ENCODE peak calls at places on chromosomes 12 and 14, in nine cellular contexts. N, F, K, T, W, D, A, Q and L are unnamed samples.

GRCh38 chr12:107622005-107622404 is 63.6 kb upstream of the PWP1 start:
- DNase-seq in N (peak), F (no peak), K (no peak), T (no peak), W (no peak), D (no peak), A (no peak), Q (no peak), L (no peak)

GRCh38 chr12:124910561-124911478 is 3.6 kb downstream of the UBC start:
- DNase-seq in N (no peak), F (no peak), K (no peak), T (peak), W (no peak), D (no peak), A (no peak), Q (no peak), L (no peak)

GRCh38 chr14:23321572-23322547 is 603 bp downstream of the PABPN1 start:
- DNase-seq in N (no peak), F (peak), K (no peak), T (peak), W (peak), D (no peak), A (no peak), Q (no peak), L (no peak)

GRCh38 chr14:101557811-101558738 is 3.2 kb upstream of the DIO3 start:
- DNase-seq in N (no peak), F (no peak), K (no peak), T (no peak), W (peak), D (no peak), A (no peak), Q (no peak), L (no peak)

GRCh38 chr14:45267084-45267483 is 14.1 kb upstream of the MIS18BP1 start:
- DNase-seq in N (no peak), F (peak), K (no peak), T (no peak), W (no peak), D (no peak), A (no peak), Q (no peak), L (no peak)

GRCh38 chr12:103635419-103635818 is 48.3 kb downstream of the STAB2 start:
- DNase-seq in N (no peak), F (no peak), K (no peak), T (no peak), W (no peak), D (no peak), A (no peak), Q (no peak), L (no peak)

GRCh38 chr12:129193263-129193871 is 340.1 kb downstream of the GLT1D1 start:
- DNase-seq in N (peak), F (no peak), K (no peak), T (no peak), W (no peak), D (no peak), A (no peak), Q (no peak), L (no peak)

GRCh38 chr12:47362131-47362686 is 282.4 kb upstream of the AMIGO2 start:
- DNase-seq in N (no peak), F (no peak), K (no peak), T (no peak), W (no peak), D (no peak), A (no peak), Q (no peak), L (no peak)

GRCh38 chr12:106205208-106206069 is 42.4 kb downstream of the CKAP4 start:
- DNase-seq in N (peak), F (peak), K (no peak), T (peak), W (peak), D (no peak), A (no peak), Q (no peak), L (no peak)

GRCh38 chr14:76022991-76023390 is 37.4 kb downstream of the IFT43 start:
- DNase-seq in N (no peak), F (no peak), K (no peak), T (peak), W (no peak), D (no peak), A (no peak), Q (no peak), L (no peak)

GRCh38 chr12:52952082-52952801 is 3.3 kb downstream of the KRT18 start:
- DNase-seq in N (no peak), F (no peak), K (no peak), T (no peak), W (no peak), D (no peak), A (no peak), Q (no peak), L (no peak)

GRCh38 chr14:55152052-55152753 is 23.2 kb downstream of the LGALS3 start:
- DNase-seq in N (no peak), F (no peak), K (no peak), T (no peak), W (no peak), D (no peak), A (no peak), Q (no peak), L (no peak)

GRCh38 chr14:59897757-59898383 is 22.1 kb upstream of the LRRC9 start:
- DNase-seq in N (peak), F (no peak), K (no peak), T (peak), W (no peak), D (peak), A (no peak), Q (no peak), L (no peak)

GRCh38 chr14:102544745-102545460 is 35.3 kb upstream of the ANKRD9 start:
- DNase-seq in N (no peak), F (no peak), K (no peak), T (no peak), W (no peak), D (no peak), A (no peak), Q (no peak), L (peak)

GRCh38 chr12:41932028-41932427 is 212.6 kb downstream of the GXYLT1 start:
- DNase-seq in N (no peak), F (no peak), K (no peak), T (no peak), W (no peak), D (no peak), A (no peak), Q (no peak), L (no peak)

GRCh38 chr14:45198551-45198950 is 54.5 kb downstream of the MIS18BP1 start:
- DNase-seq in N (no peak), F (no peak), K (no peak), T (peak), W (no peak), D (peak), A (no peak), Q (no peak), L (no peak)

GRCh38 chr12:31732926-31733548 is 4.2 kb upstream of the AMN1 start:
- DNase-seq in N (peak), F (no peak), K (no peak), T (peak), W (no peak), D (peak), A (no peak), Q (no peak), L (no peak)

GRCh38 chr14:56342419-56342901 is 224.2 kb downstream of the PELI2 start:
- DNase-seq in N (no peak), F (no peak), K (no peak), T (no peak), W (no peak), D (peak), A (no peak), Q (no peak), L (no peak)

GRCh38 chr14:74429221-74429691 is 3.2 kb upstream of the SYNDIG1L start:
- DNase-seq in N (peak), F (no peak), K (no peak), T (no peak), W (no peak), D (no peak), A (no peak), Q (no peak), L (no peak)

GRCh38 chr14:103185051-103186027 is 62.1 kb downstream of the TNFAIP2 start:
- DNase-seq in N (no peak), F (no peak), K (no peak), T (peak), W (no peak), D (peak), A (no peak), Q (no peak), L (no peak)

GRCh38 chr14:93078830-93079229 is 36.9 kb downstream of the ITPK1 start:
- DNase-seq in N (no peak), F (no peak), K (no peak), T (no peak), W (no peak), D (no peak), A (no peak), Q (no peak), L (no peak)

GRCh38 chr14:62768753-62769152 is 276.5 kb downstream of the KCNH5 start:
- DNase-seq in N (no peak), F (no peak), K (no peak), T (no peak), W (no peak), D (no peak), A (no peak), Q (no peak), L (no peak)

GRCh38 chr12:49979061-49979586 is 6.4 kb downstream of the AQP6 start:
- DNase-seq in N (no peak), F (no peak), K (no peak), T (no peak), W (no peak), D (no peak), A (no peak), Q (no peak), L (no peak)

GRCh38 chr12:27732281-27732680 is 21.6 kb downstream of the MRPS35 start:
- DNase-seq in N (peak), F (no peak), K (no peak), T (peak), W (no peak), D (no peak), A (no peak), Q (no peak), L (no peak)

GRCh38 chr14:77641534-77642341 is 25.3 kb upstream of the SPTLC2 start:
- DNase-seq in N (no peak), F (peak), K (no peak), T (no peak), W (peak), D (no peak), A (no peak), Q (no peak), L (peak)

GRCh38 chr14:71682337-71682736 is 249.9 kb upstream of the RGS6 start:
- DNase-seq in N (no peak), F (no peak), K (no peak), T (no peak), W (no peak), D (no peak), A (no peak), Q (no peak), L (no peak)

GRCh38 chr12:68406134-68406576 is 74.0 kb upstream of the MDM1 start:
- DNase-seq in N (peak), F (peak), K (peak), T (peak), W (peak), D (peak), A (no peak), Q (peak), L (no peak)
- TF ChIP-seq CTCF in N (peak), F (no peak), K (peak), T (peak), W (peak), D (peak), A (peak), Q (no peak), L (no peak)

DNA sequence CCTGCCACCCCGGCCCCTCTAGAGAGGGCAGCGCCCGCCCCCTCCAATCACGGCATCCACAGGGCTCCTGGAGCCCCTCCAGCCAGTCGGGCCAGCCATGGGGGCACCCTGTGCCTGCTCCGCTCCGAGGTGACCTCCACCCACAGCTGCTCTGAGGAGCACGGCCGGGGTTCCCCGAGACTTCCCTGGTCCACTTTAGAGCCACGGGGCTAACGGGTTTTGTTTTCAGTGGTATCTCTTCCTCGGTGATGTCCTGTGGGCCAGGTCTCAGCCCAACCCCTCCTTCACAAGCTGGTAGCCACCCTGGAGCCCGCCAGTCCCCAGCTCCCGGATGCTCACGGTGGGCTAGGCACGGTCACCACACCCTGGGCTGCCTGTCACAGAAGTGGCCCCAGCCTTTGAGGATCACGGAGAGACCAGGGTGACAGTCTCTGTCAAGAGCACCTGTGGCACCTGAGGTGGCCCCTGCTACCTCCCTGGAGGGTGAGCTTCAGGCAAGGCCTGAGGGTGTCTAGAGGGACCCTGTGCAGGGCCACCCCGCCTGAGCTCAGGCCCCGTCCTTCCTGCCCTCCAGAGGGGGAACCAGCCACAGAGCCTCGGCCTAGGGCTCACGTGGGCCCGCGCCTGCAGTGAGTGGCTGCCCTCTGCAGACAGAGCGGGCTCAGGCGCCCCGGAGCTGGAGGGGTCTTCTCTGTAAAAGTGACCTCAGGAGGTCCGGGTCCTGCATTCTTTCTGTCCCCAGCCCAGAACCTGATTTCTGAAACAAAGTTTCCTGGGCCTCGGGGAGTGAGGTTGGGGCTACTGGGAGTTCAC is 146.0 kb upstream of the C14orf180 start:
- DNase-seq in N (peak), F (no peak), K (no peak), T (no peak), W (no peak), D (no peak), A (peak), Q (peak), L (no peak)
- TF ChIP-seq CTCF in N (no peak), F (no peak), K (no peak), T (no peak), W (no peak), D (no peak), A (no peak), Q (no peak), L (no peak)

DNA sequence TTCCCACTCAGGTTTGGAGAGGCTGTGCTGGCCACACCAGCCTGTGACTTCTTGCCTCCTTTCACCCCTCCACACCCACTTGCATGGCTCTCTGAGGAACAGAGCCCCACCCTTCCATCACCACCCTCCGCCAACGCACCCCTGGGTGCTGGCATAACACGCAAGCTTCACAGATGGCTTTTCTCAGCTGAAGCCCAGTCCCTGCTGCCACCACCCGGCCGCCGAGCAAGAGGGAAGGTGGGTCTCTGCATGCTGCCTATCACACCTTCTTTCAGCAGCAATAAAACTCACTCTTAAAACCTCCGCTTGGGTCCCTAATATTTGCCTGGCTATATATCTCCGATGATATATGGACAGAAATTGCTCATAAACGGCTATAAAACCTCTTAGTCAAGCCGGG is 41.6 kb downstream of the SMUG1 start:
- DNase-seq in N (no peak), F (no peak), K (no peak), T (no peak), W (no peak), D (no peak), A (no peak), Q (no peak), L (no peak)
- TF ChIP-seq CTCF in N (no peak), F (no peak), K (peak), T (no peak), W (no peak), D (no peak), A (no peak), Q (no peak), L (no peak)

GRCh38 chr12:76556373-76556772 is 3.2 kb downstream of the OSBPL8 start:
- DNase-seq in N (no peak), F (no peak), K (no peak), T (no peak), W (no peak), D (no peak), A (no peak), Q (no peak), L (no peak)
- TF ChIP-seq CTCF in N (no peak), F (no peak), K (no peak), T (no peak), W (no peak), D (no peak), A (no peak), Q (no peak), L (no peak)

GRCh38 chr12:122965851-122966742 is at the start of gene ABCB9:
- DNase-seq in N (peak), F (peak), K (peak), T (peak), W (peak), D (peak), A (peak), Q (peak), L (peak)
- TF ChIP-seq CTCF in N (no peak), F (no peak), K (no peak), T (no peak), W (no peak), D (no peak), A (no peak), Q (no peak), L (no peak)

GRCh38 chr14:99273025-99273723 is 1.2 kb upstream of the BCL11B start:
- DNase-seq in N (peak), F (no peak), K (no peak), T (peak), W (no peak), D (no peak), A (no peak), Q (no peak), L (no peak)

GRCh38 chr14:99273724-99274345 is 1.8 kb upstream of the BCL11B start:
- DNase-seq in N (no peak), F (no peak), K (no peak), T (peak), W (no peak), D (no peak), A (no peak), Q (no peak), L (no peak)

GRCh38 chr14:99276482-99276881 is 4.5 kb upstream of the BCL11B start:
- DNase-seq in N (no peak), F (no peak), K (no peak), T (no peak), W (no peak), D (no peak), A (no peak), Q (no peak), L (no peak)

GRCh38 chr14:99275222-99275584 is 3.2 kb upstream of the BCL11B start:
- DNase-seq in N (no peak), F (no peak), K (no peak), T (no peak), W (no peak), D (no peak), A (no peak), Q (no peak), L (no peak)

DNA sequence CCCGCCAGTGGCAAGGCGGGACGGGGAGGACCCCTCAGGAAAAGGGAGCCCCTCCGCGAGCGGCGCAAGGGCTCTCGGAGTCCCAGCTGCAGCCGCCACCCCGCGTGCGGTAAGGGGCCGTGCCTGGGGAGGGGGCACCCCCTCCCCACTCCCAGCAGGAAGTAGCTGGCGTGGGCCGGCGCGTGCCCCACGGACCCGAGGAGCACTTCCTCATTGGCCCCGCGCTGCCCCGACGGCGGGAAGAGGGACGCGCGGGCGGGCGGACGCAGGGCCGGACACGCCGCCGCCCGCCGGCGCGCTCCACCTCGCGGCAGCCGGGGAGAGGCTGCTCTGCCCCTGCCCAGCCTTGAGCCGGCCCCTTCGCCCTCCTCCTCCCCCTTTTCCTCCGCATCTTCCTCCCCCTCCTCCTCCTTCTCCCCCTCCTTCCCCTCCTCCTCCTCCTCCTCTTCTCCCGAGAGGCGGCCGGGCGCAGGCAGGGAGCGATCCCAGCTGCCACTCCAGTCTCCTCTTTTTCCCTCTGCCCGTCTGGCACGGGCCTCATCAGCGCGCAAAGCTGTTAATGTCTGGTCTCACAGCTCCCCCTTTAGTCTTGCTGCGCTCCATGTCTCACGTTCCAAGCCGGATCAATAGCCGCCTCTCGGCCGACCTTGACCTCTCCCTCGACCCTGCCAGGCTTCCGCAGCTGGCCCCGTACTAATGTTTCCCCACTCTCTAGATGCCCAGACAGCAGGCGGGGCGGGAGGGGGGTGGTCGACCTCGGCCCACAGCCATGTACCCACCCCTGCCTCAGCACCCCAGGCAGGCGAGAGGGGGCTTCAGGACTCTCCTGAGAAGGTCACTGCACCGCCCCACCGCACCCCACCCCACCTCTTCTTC is 2.6 kb upstream of the BCL11B start:
- DNase-seq in N (peak), F (peak), K (no peak), T (peak), W (peak), D (peak), A (peak), Q (no peak), L (no peak)
- TF ChIP-seq CTCF in N (peak), F (no peak), K (peak), T (peak), W (no peak), D (peak), A (no peak), Q (no peak), L (no peak)